ENCODE peak calls at places on chromosomes 11 and 22, in ten cellular contexts. C is pancreas, W is kidney, X is fibroblast of the aortic adventitia, P is adrenal gland, E is A549, D is stomach, A is foreskin fibroblast, M is psoas muscle, S is heart left ventricle. N is an unnamed sample.

GRCh38 chr11:29260939-29261705 is 755.7 kb downstream of the KCNA4 start:
- DNase-seq in W (no peak), P (no peak), X (peak; percentile 22), A (peak; percentile 34), S (no peak), M (no peak), C (no peak), E (peak; percentile 86), D (no peak), N (peak; percentile 80)

GRCh38 chr11:24513837-24514594 is 17.2 kb downstream of the LUZP2 start:
- DNase-seq in W (no peak), S (no peak), A (no peak), C (no peak), M (no peak), P (no peak), D (no peak), E (no peak), X (no peak), N (peak; percentile 42)

GRCh38 chr11:133936551-133936950 is 20.2 kb downstream of the IGSF9B start:
- DNase-seq in C (no peak), A (no peak), S (peak; percentile 8), P (no peak), X (no peak), E (no peak), M (no peak), D (no peak), W (no peak), N (no peak)

GRCh38 chr11:30635401-30635989 is 49.3 kb upstream of the MPPED2 start:
- DNase-seq in A (no peak), S (peak; percentile 15), E (no peak), C (no peak), P (no peak), W (peak; percentile 37), X (no peak), D (no peak), M (peak; percentile 64), N (peak; percentile 10)

GRCh38 chr11:19365743-19366410 is 125.1 kb upstream of the E2F8 start:
- DNase-seq in D (no peak), C (no peak), S (no peak), A (no peak), W (no peak), P (no peak), M (no peak), X (peak; percentile 76), E (no peak), N (no peak)

GRCh38 chr22:30754971-30755759 is 60.5 kb downstream of the OSBP2 start:
- DNase-seq in D (peak; percentile 62), P (peak; percentile 75), E (peak; percentile 73), S (peak; percentile 36), C (no peak), A (peak; percentile 74), M (peak; percentile 58), X (peak; percentile 92), W (no peak), N (peak; percentile 31)

GRCh38 chr11:130068546-130068985 is 1.1 kb upstream of the APLP2 start:
- DNase-seq in D (no peak), X (no peak), A (no peak), C (no peak), S (no peak), E (no peak), M (no peak), W (no peak), P (no peak), N (no peak)

GRCh38 chr11:6693342-6694228 is 10.4 kb upstream of the MRPL17 start:
- DNase-seq in C (no peak), W (no peak), D (no peak), M (no peak), A (peak; percentile 90), S (peak; percentile 36), E (peak; percentile 16), P (peak; percentile 61), X (peak; percentile 92), N (peak; percentile 69)

GRCh38 chr11:71139516-71140205 is 112.7 kb downstream of the SHANK2 start:
- DNase-seq in M (no peak), W (peak; percentile 92), X (peak; percentile 19), E (no peak), C (peak; percentile 91), S (peak; percentile 28), P (peak; percentile 80), A (peak; percentile 21), D (peak; percentile 84), N (no peak)

GRCh38 chr11:126723665-126724045 is 276.9 kb downstream of the KIRREL3 start:
- DNase-seq in S (no peak), W (no peak), D (no peak), X (peak; percentile 23), P (no peak), A (no peak), C (no peak), E (no peak), M (no peak), N (no peak)

GRCh38 chr11:31809857-31810778 is 1.0 kb downstream of the PAX6 start:
- DNase-seq in P (peak; percentile 19), C (peak; percentile 78), M (peak; percentile 60), D (no peak), W (peak; percentile 75), X (peak; percentile 40), E (peak; percentile 44), S (no peak), A (peak; percentile 35), N (no peak)

GRCh38 chr11:119065369-119065768 is 2.2 kb upstream of the VPS11 start:
- DNase-seq in S (no peak), C (no peak), M (no peak), D (no peak), A (no peak), X (peak; percentile 36), W (no peak), E (peak; percentile 52), P (no peak), N (no peak)

GRCh38 chr22:44331881-44332714 is 19.3 kb upstream of the SHISAL1 start:
- DNase-seq in W (no peak), D (no peak), X (peak; percentile 47), C (peak; percentile 65), M (no peak), S (peak; percentile 25), E (peak; percentile 22), P (no peak), A (peak; percentile 9), N (no peak)
- H3K4me3 ChIP-seq in W (no peak overlapping the region), D (no peak overlapping the region), X (peak overlapping the region; percentile 58), C (no peak overlapping the region), M (peak overlapping the region; percentile 36), S (peak overlapping the region; percentile 46), E (peak overlapping the region; percentile 39), P (no peak overlapping the region), A (peak overlapping the region; percentile 46), N (no peak overlapping the region)

GRCh38 chr22:20217563-20217962 is 50.6 kb downstream of the RTN4R start:
- DNase-seq in D (no peak), E (no peak), X (no peak), S (no peak), W (no peak), C (no peak), A (no peak), P (no peak), M (no peak), N (no peak)

GRCh38 chr22:20214853-20215252 is 53.3 kb downstream of the RTN4R start:
- DNase-seq in C (no peak), D (no peak), S (no peak), X (no peak), E (no peak), P (no peak), W (no peak), M (no peak), A (no peak), N (no peak)

GRCh38 chr22:20216863-20217499 is 51.1 kb downstream of the RTN4R start:
- DNase-seq in S (no peak), P (no peak), W (no peak), C (no peak), M (no peak), A (no peak), D (peak; percentile 51), E (no peak), X (no peak), N (no peak)

GRCh38 chr22:20213833-20214708 is 54.0 kb downstream of the RTN4R start:
- DNase-seq in D (no peak), X (no peak), E (no peak), S (no peak), W (no peak), P (no peak), C (no peak), A (no peak), M (no peak), N (no peak)

DNA sequence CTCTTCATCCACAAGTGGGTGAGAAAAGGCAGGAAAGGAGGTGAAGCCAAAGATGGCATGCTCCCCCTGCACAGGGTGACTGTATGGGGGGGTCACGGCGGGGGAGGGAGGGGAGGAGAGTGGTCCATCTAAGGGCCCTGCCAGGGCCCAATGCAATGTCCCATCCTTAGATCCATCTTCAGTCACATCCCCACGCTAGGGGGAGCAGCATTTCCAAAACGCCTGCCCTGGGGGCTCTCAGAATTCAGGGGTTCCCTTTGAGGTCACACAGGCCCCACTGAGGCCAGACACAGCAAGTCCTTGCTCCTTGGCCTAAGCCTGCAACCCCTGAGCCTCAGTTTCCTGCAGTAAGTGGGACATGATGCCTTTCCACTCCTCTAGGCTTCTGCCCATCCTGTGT is 52.4 kb downstream of the RTN4R start:
- DNase-seq in X (no peak), M (no peak), P (no peak), S (no peak), W (no peak), E (no peak), C (no peak), D (no peak), A (no peak), N (no peak)
- TF ChIP-seq CTCF in X (no peak), M (no peak), P (no peak), S (no peak), W (no peak), E (no peak), C (no peak), D (no peak), A (no peak), N (no peak)

DNA sequence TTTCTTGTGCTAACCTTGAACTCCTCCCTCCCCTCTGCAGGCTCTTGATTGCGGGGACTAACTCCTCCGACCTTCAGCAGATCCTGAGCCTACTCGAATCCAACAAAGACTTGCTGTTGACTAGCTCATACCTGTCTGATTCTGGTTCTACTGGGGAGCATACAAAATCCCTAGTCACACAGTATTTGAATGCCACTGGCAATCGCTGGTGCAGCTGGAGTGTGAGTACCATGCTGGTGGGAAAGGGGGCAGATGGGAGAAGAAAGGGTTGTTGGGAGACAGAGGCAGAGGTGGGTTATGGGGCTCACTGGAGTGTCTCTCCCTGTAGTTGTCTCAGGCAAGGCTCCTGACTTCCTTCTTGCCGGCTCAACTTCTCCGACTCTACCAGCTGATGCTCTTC is 4.4 kb downstream of the SLC3A2 start:
- DNase-seq in X (no peak), E (no peak), M (no peak), W (no peak), S (no peak), C (no peak), P (no peak), D (no peak), A (no peak), N (no peak)
- H3K4me3 ChIP-seq in X (peak overlapping the region; percentile 63), E (peak overlapping the region; percentile 89), M (no peak overlapping the region), W (peak overlapping the region; percentile 37), S (no peak overlapping the region), C (no peak overlapping the region), P (no peak overlapping the region), D (peak overlapping the region; percentile 28), A (peak overlapping the region; percentile 21), N (peak overlapping the region; percentile 3)

GRCh38 chr11:59615132-59615636 is 390 bp downstream of the OSBP start:
- DNase-seq in M (peak; percentile 76), P (peak; percentile 47), C (peak; percentile 74), S (peak; percentile 43), A (no peak), E (peak; percentile 39), W (peak; percentile 90), D (peak; percentile 72), X (no peak), N (no peak)
- TF ChIP-seq CTCF in M (no peak), P (no peak), C (no peak), S (peak; percentile 8), A (no peak), E (no peak), W (no peak), D (no peak), X (peak; percentile 9), N (no peak)